ENCODE peak calls at places on chromosomes 7 and 10, in four cellular contexts. One of them, this sample, is unnamed.

GRCh38 chr10:77867124-77867715 is 59.3 kb downstream of the DLG5 start:
- DNase-seq in GF-D8: no peak
- DNase-seq in HS-5: no peak
- DNase-seq in stimulated activated CD8-positive, alpha-beta memory T cell treated with anti-CD3 and anti-CD28 coated beads, Interleukin-15, amount 100 ng/mL, for 4 hours: no peak
- DNase-seq in this sample: no peak

GRCh38 chr7:11833431-11833830 is 1.4 kb upstream of the THSD7A start:
- DNase-seq in GF-D8: peak
- DNase-seq in HS-5: no peak
- DNase-seq in stimulated activated CD8-positive, alpha-beta memory T cell treated with anti-CD3 and anti-CD28 coated beads, Interleukin-15, amount 100 ng/mL, for 4 hours: no peak
- DNase-seq in this sample: no peak

GRCh38 chr10:99450624-99451498 is 20.4 kb upstream of the GOT1 start:
- DNase-seq in GF-D8: no peak
- DNase-seq in HS-5: no peak
- DNase-seq in stimulated activated CD8-positive, alpha-beta memory T cell treated with anti-CD3 and anti-CD28 coated beads, Interleukin-15, amount 100 ng/mL, for 4 hours: no peak
- DNase-seq in this sample: no peak

GRCh38 chr7:151936207-151936606 is 20.0 kb upstream of the GALNTL5 start:
- DNase-seq in GF-D8: no peak
- DNase-seq in HS-5: no peak
- DNase-seq in stimulated activated CD8-positive, alpha-beta memory T cell treated with anti-CD3 and anti-CD28 coated beads, Interleukin-15, amount 100 ng/mL, for 4 hours: no peak
- DNase-seq in this sample: no peak

GRCh38 chr7:73978681-73979563 is 49.1 kb upstream of the ELN start:
- DNase-seq in GF-D8: peak
- DNase-seq in HS-5: no peak
- DNase-seq in stimulated activated CD8-positive, alpha-beta memory T cell treated with anti-CD3 and anti-CD28 coated beads, Interleukin-15, amount 100 ng/mL, for 4 hours: no peak
- DNase-seq in this sample: no peak

GRCh38 chr7:137475966-137476365 is 132.4 kb upstream of the PTN start:
- DNase-seq in GF-D8: no peak
- DNase-seq in HS-5: no peak
- DNase-seq in stimulated activated CD8-positive, alpha-beta memory T cell treated with anti-CD3 and anti-CD28 coated beads, Interleukin-15, amount 100 ng/mL, for 4 hours: no peak
- DNase-seq in this sample: no peak

GRCh38 chr10:105024184-105024583 is 383.1 kb downstream of the SORCS3 start:
- DNase-seq in GF-D8: no peak
- DNase-seq in HS-5: no peak
- DNase-seq in stimulated activated CD8-positive, alpha-beta memory T cell treated with anti-CD3 and anti-CD28 coated beads, Interleukin-15, amount 100 ng/mL, for 4 hours: no peak
- DNase-seq in this sample: no peak

GRCh38 chr10:6227346-6227745 is 24.6 kb downstream of the PFKFB3 start:
- DNase-seq in GF-D8: no peak
- DNase-seq in HS-5: no peak
- DNase-seq in stimulated activated CD8-positive, alpha-beta memory T cell treated with anti-CD3 and anti-CD28 coated beads, Interleukin-15, amount 100 ng/mL, for 4 hours: no peak
- DNase-seq in this sample: no peak

GRCh38 chr10:48779546-48780152 is 95.0 kb downstream of the WDFY4 start:
- DNase-seq in GF-D8: no peak
- DNase-seq in HS-5: no peak
- DNase-seq in stimulated activated CD8-positive, alpha-beta memory T cell treated with anti-CD3 and anti-CD28 coated beads, Interleukin-15, amount 100 ng/mL, for 4 hours: no peak
- DNase-seq in this sample: no peak

GRCh38 chr7:101823596-101823995 is 6.2 kb downstream of the CUX1 start:
- DNase-seq in GF-D8: no peak
- DNase-seq in HS-5: no peak
- DNase-seq in stimulated activated CD8-positive, alpha-beta memory T cell treated with anti-CD3 and anti-CD28 coated beads, Interleukin-15, amount 100 ng/mL, for 4 hours: no peak
- DNase-seq in this sample: no peak

GRCh38 chr10:12707461-12708185 is 293.9 kb downstream of the CCDC3 start:
- DNase-seq in GF-D8: no peak
- DNase-seq in HS-5: peak
- DNase-seq in stimulated activated CD8-positive, alpha-beta memory T cell treated with anti-CD3 and anti-CD28 coated beads, Interleukin-15, amount 100 ng/mL, for 4 hours: no peak
- DNase-seq in this sample: peak

GRCh38 chr10:76036410-76036940 is 605.1 kb downstream of the LRMDA start:
- DNase-seq in GF-D8: no peak
- DNase-seq in HS-5: no peak
- DNase-seq in stimulated activated CD8-positive, alpha-beta memory T cell treated with anti-CD3 and anti-CD28 coated beads, Interleukin-15, amount 100 ng/mL, for 4 hours: no peak
- DNase-seq in this sample: no peak

GRCh38 chr7:90210925-90211324 is 615 bp upstream of the STEAP2 start:
- DNase-seq in GF-D8: no peak
- DNase-seq in HS-5: no peak
- DNase-seq in stimulated activated CD8-positive, alpha-beta memory T cell treated with anti-CD3 and anti-CD28 coated beads, Interleukin-15, amount 100 ng/mL, for 4 hours: no peak
- DNase-seq in this sample: no peak

GRCh38 chr7:50781371-50781770 is 1.3 kb downstream of the GRB10 start:
- DNase-seq in GF-D8: no peak
- DNase-seq in HS-5: no peak
- DNase-seq in stimulated activated CD8-positive, alpha-beta memory T cell treated with anti-CD3 and anti-CD28 coated beads, Interleukin-15, amount 100 ng/mL, for 4 hours: no peak
- DNase-seq in this sample: no peak

This sample was measured in BJ.